ENCODE peak calls at places on chromosomes 2 and 18, in six cellular contexts. V is CD8-positive, alpha-beta T cell; J is AG10803; C is esophagus muscularis mucosa; X is AG09319; R is progenitor cell of endocrine pancreas. G is an unnamed sample.

GRCh38 chr2:48854681-48855080 is 99.2 kb upstream of the LHCGR start:
- DNase-seq in J (no peak), X (no peak), C (peak; percentile 68), R (no peak), V (no peak), G (no peak)

GRCh38 chr2:99576775-99577174 is 87.0 kb upstream of the REV1 start:
- DNase-seq in X (no peak), R (no peak), V (no peak), J (no peak), C (no peak), G (no peak)

GRCh38 chr2:218383892-218384519 is 1.9 kb downstream of the SLC11A1 start:
- DNase-seq in J (no peak), R (no peak), X (no peak), C (no peak), V (no peak), G (no peak)

GRCh38 chr2:196431957-196432356 is 207.6 kb upstream of the CCDC150 start:
- DNase-seq in V (no peak), R (no peak), J (peak; percentile 25), C (no peak), X (no peak), G (no peak)

GRCh38 chr2:60934153-60934722 is 52.9 kb downstream of the REL start:
- DNase-seq in C (no peak), V (no peak), J (no peak), X (no peak), R (no peak), G (no peak)

GRCh38 chr2:109164739-109165221 is 35.8 kb downstream of the SH3RF3 start:
- DNase-seq in J (peak; percentile 85), X (peak; percentile 52), C (no peak), R (no peak), V (no peak), G (no peak)

GRCh38 chr18:35136248-35136647 is 95.0 kb downstream of the MAPRE2 start:
- DNase-seq in C (no peak), J (no peak), R (no peak), X (no peak), V (no peak), G (no peak)

GRCh38 chr2:161676902-161677496 is 52.8 kb downstream of the SLC4A10 start:
- DNase-seq in V (no peak), X (no peak), C (no peak), R (no peak), J (no peak), G (no peak)

GRCh38 chr2:140351692-140352091 is 1571.5 kb upstream of the NXPH2 start:
- DNase-seq in V (no peak), C (no peak), R (no peak), X (no peak), J (no peak), G (no peak)

GRCh38 chr2:188518391-188518790 is 226.7 kb downstream of the GULP1 start:
- DNase-seq in C (no peak), V (no peak), R (no peak), J (peak; percentile 81), X (no peak), G (no peak)

GRCh38 chr2:45777996-45778719 is 126.7 kb downstream of the PRKCE start:
- DNase-seq in R (no peak), J (no peak), X (no peak), C (no peak), V (no peak), G (no peak)

GRCh38 chr2:62304429-62305417 is 108.8 kb downstream of the B3GNT2 start:
- DNase-seq in V (peak; percentile 70), X (no peak), J (peak; percentile 50), C (no peak), R (no peak), G (no peak)

GRCh38 chr18:23710068-23710527 is 20.8 kb downstream of the LAMA3 start:
- DNase-seq in J (peak; percentile 25), R (no peak), C (no peak), X (no peak), V (no peak), G (no peak)

GRCh38 chr2:20224191-20224715 is 677 bp downstream of the SDC1 start:
- DNase-seq in J (no peak), R (no peak), C (no peak), X (no peak), V (no peak), G (no peak)

GRCh38 chr2:205058409-205058808 is 513.1 kb downstream of the PARD3B start:
- DNase-seq in R (no peak), X (no peak), C (no peak), V (no peak), J (peak; percentile 36), G (no peak)

GRCh38 chr2:133518646-133519344 is 49.5 kb downstream of the NCKAP5 start:
- DNase-seq in C (peak; percentile 34), V (no peak), R (no peak), X (no peak), J (no peak), G (no peak)

GRCh38 chr18:24197412-24197811 is 58.5 kb downstream of the CABYR start:
- DNase-seq in X (no peak), J (peak; percentile 31), R (no peak), V (no peak), C (no peak), G (no peak)

GRCh38 chr2:46521215-46521683 is 41.9 kb downstream of the TMEM247 start:
- DNase-seq in J (peak; percentile 98), X (peak; percentile 88), R (no peak), C (peak; percentile 93), V (no peak), G (no peak)

GRCh38 chr18:12625242-12625641 is 32.7 kb downstream of the SPIRE1 start:
- DNase-seq in C (no peak), R (no peak), X (no peak), J (peak; percentile 60), V (no peak), G (no peak)

GRCh38 chr18:9914584-9915290 is 921 bp downstream of the VAPA start:
- DNase-seq in C (peak; percentile 93), J (peak; percentile 74), X (peak; percentile 31), R (peak; percentile 27), V (peak; percentile 79), G (peak; percentile 89)

GRCh38 chr2:38613126-38613848 is 10.6 kb upstream of the HNRNPLL start:
- DNase-seq in X (no peak), C (no peak), R (no peak), V (no peak), J (peak; percentile 5), G (no peak)

GRCh38 chr2:130841741-130842365 is 5.1 kb downstream of the ARHGEF4 start:
- DNase-seq in J (no peak), X (no peak), R (no peak), V (no peak), C (no peak), G (no peak)

GRCh38 chr2:133865141-133865540 is 296.9 kb upstream of the NCKAP5 start:
- DNase-seq in J (no peak), R (no peak), X (no peak), C (no peak), V (no peak), G (no peak)

DNA sequence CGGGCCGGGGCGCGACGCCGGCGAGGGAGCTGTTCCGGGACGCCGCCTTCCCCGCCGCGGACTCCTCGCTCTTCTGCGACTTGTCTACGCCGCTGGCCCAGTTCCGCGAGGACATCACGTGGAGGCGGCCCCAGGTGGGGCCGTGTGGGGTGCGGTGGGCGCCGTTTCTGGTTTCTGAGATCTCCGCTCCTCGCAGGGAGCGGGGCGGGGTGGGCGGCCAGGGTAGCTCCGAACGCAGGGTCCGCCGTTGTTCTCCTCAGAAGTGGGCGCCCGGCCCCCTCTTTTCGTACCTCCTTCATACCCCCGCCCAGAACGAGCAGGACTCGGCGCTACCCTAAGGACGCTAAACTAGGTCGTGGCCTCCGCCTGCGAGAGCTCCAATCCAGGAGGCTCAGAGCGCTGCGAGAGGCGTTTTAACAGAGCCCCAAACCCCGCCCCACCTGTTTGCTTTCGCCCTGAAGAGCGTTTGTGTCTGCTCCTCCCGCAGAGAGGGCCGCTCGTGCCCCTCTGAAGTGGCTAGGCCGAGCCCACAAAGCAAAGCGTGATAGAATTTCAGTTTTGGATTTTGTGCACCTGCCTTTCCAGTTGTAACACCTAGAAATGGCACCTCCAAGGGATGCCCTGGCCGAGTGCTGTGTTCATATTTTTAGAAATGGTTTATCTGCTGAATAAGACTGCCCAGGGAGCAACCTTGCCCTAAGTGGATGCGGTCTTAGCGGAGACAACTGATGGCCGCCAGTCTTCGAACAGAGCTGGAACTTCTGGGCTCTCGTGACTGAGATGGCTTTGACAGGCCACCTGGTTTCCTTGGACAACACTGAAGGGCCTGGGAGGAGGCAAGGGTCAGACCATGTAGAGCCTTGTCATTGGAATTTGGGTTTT is 626 bp downstream of the CAPN10 start:
- DNase-seq in J (no peak), V (peak; percentile 69), C (no peak), R (no peak), X (no peak), G (no peak)
- TF ChIP-seq CTCF in J (no peak), V (no peak), C (no peak), R (no peak), X (no peak), G (no peak)

GRCh38 chr18:47591429-47591828 is 339.0 kb downstream of the SMAD2 start:
- DNase-seq in R (no peak), C (no peak), J (no peak), X (no peak), V (no peak), G (no peak)

GRCh38 chr18:47601608-47602272 is 328.7 kb downstream of the SMAD2 start:
- DNase-seq in C (no peak), R (no peak), V (no peak), X (no peak), J (no peak), G (no peak)

GRCh38 chr18:47594621-47595086 is 335.8 kb downstream of the SMAD2 start:
- DNase-seq in X (no peak), V (no peak), R (no peak), J (no peak), C (no peak), G (no peak)

GRCh38 chr18:47594063-47594462 is 336.4 kb downstream of the SMAD2 start:
- DNase-seq in C (no peak), V (no peak), J (no peak), R (no peak), X (no peak), G (no peak)

DNA sequence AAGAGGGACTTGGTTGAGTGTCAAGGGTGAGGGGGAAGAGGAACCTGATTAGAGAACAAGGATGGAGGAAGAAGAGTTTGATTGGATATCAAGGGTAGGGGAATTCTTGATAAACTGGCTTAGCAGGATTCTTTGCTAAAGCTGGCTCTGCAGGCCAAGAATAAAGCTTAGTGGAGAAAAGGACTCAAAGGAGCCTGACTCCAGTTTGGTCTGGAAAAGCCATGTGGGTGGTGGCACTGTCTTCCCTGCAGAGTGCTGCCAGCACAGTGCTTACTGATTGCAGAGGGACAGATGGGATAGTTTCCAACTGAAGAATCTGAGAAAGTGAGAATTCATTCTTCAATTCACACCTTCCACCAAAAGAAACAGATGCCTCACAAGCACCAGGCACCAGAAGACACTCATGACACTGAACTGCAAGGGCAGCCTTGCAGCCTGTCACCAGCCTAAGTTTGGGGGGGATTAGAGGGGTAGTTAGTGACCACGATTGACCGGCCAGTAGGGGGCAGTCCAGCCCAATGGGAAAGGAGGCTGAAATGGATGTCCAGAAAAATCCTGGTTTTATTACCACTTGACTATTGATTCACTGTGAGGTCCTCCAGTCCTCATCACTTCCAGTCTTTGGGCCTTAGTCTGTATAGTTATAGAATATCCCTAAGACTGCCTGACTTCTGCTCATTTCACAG is 334.5 kb downstream of the SMAD2 start:
- DNase-seq in X (no peak), R (no peak), V (no peak), C (no peak), J (no peak), G (no peak)
- TF ChIP-seq CTCF in X (peak; percentile 20), R (peak; percentile 43), V (no peak), C (no peak), J (peak; percentile 22), G (peak; percentile 20)

GRCh38 chr2:220076734-220077133 is 449.3 kb downstream of the SLC4A3 start:
- DNase-seq in X (peak; percentile 87), J (peak; percentile 82), C (no peak), R (no peak), V (no peak), G (no peak)
- TF ChIP-seq CTCF in X (peak; percentile 81), J (peak; percentile 72), C (no peak), R (peak; percentile 21), V (no peak), G (peak; percentile 61)

GRCh38 chr2:74653985-74654882 is at the start of gene SEMA4F:
- DNase-seq in X (peak; percentile 78), J (peak; percentile 88), R (peak; percentile 97), V (peak; percentile 94), C (peak; percentile 97), G (peak; percentile 96)
- TF ChIP-seq CTCF in X (no peak), J (no peak), R (no peak), V (no peak), C (no peak), G (no peak)